ENCODE peak calls at places on chromosomes 16 and 17, in ten cellular contexts. A is IMR-90, C is K562, Q is uterus, W is transverse colon, F is upper lobe of left lung, X is A549, T is esophagus squamous epithelium, Y is endothelial cell of umbilical vein, M is HCT116. K is an unnamed sample.

GRCh38 chr16:89952551-89952950 is 4.0 kb downstream of the DEF8 start:
- DNase-seq in C (no peak), M (no peak), A (no peak), W (no peak), Y (no peak), T (no peak), Q (no peak), X (no peak), F (no peak), K (no peak)

GRCh38 chr16:51153275-51153991 is 2.4 kb upstream of the SALL1 start:
- DNase-seq in C (no peak), W (no peak), Q (peak), Y (no peak), T (no peak), F (no peak), X (no peak), M (no peak), A (no peak), K (no peak)

GRCh38 chr17:77366558-77367245 is 225.9 kb downstream of the SEC14L1 start:
- DNase-seq in Q (peak), Y (no peak), W (peak), T (no peak), M (no peak), X (no peak), C (no peak), F (no peak), A (peak), K (no peak)

GRCh38 chr17:76529643-76530488 is 7.6 kb downstream of the CYGB start:
- DNase-seq in W (peak), T (no peak), Y (peak), C (peak), A (peak), M (no peak), Q (peak), F (peak), X (no peak), K (peak)

GRCh38 chr16:5504028-5504758 is 406.6 kb upstream of the EEF2KMT start:
- DNase-seq in Q (no peak), C (no peak), W (no peak), A (no peak), M (no peak), F (no peak), T (no peak), Y (no peak), X (no peak), K (no peak)

GRCh38 chr16:6957676-6958075 is 375.0 kb upstream of the RBFOX1 start:
- DNase-seq in Q (no peak), A (no peak), M (no peak), X (no peak), F (no peak), T (no peak), C (no peak), W (no peak), Y (no peak), K (no peak)

GRCh38 chr16:27439273-27440018 is 37.5 kb downstream of the IL21R start:
- DNase-seq in M (no peak), F (no peak), Q (peak), C (no peak), T (no peak), X (no peak), W (no peak), A (no peak), Y (no peak), K (no peak)

GRCh38 chr17:78227455-78227916 is 3.9 kb upstream of the TMEM235 start:
- DNase-seq in M (no peak), Y (no peak), W (no peak), A (peak), T (no peak), Q (no peak), F (no peak), C (no peak), X (no peak), K (no peak)

GRCh38 chr17:27181935-27182334 is 112.0 kb upstream of the WSB1 start:
- DNase-seq in C (no peak), M (no peak), A (no peak), Y (no peak), Q (no peak), F (no peak), X (no peak), W (no peak), T (no peak), K (no peak)

GRCh38 chr17:75152523-75152922 is 1.8 kb downstream of the JPT1 start:
- DNase-seq in W (no peak), A (peak), X (no peak), Q (no peak), M (no peak), C (no peak), T (no peak), F (no peak), Y (no peak), K (no peak)

GRCh38 chr16:89119161-89119621 is 25.5 kb downstream of the ACSF3 start:
- DNase-seq in X (no peak), W (no peak), C (no peak), Q (no peak), M (no peak), F (no peak), T (no peak), A (no peak), Y (no peak), K (no peak)

GRCh38 chr16:85614338-85615013 is 1.4 kb downstream of the GSE1 start:
- DNase-seq in F (no peak), A (no peak), T (no peak), Q (no peak), W (peak), C (no peak), M (no peak), Y (no peak), X (peak), K (no peak)

GRCh38 chr16:12188674-12189249 is 212.2 kb downstream of the SNX29 start:
- DNase-seq in W (peak), Q (no peak), M (no peak), C (no peak), A (no peak), Y (no peak), F (no peak), X (no peak), T (no peak), K (no peak)

GRCh38 chr16:4257646-4258556 is 14.9 kb downstream of the TFAP4 start:
- DNase-seq in Q (peak), T (no peak), Y (no peak), F (no peak), A (no peak), W (no peak), C (no peak), X (no peak), M (no peak), K (no peak)

GRCh38 chr16:56842133-56842532 is 22.9 kb upstream of the SLC12A3 start:
- DNase-seq in A (no peak), W (no peak), F (no peak), Q (no peak), C (no peak), M (no peak), X (no peak), T (no peak), Y (no peak), K (no peak)

GRCh38 chr16:12518238-12519004 is 285.3 kb downstream of the CPPED1 start:
- DNase-seq in Y (no peak), M (no peak), W (no peak), F (no peak), T (no peak), Q (no peak), C (no peak), X (no peak), A (no peak), K (no peak)

GRCh38 chr16:1305823-1306222 is 3.6 kb upstream of the UBE2I start:
- DNase-seq in Q (no peak), X (no peak), A (no peak), Y (no peak), M (no peak), T (no peak), C (no peak), W (no peak), F (no peak), K (no peak)

GRCh38 chr16:67157106-67157748 is 2.5 kb downstream of the TRADD start:
- DNase-seq in X (no peak), W (no peak), F (no peak), C (no peak), T (no peak), Q (no peak), A (no peak), Y (no peak), M (no peak), K (no peak)

GRCh38 chr16:67151431-67152097 is 766 bp upstream of the B3GNT9 start:
- DNase-seq in A (no peak), C (peak), Y (no peak), Q (no peak), T (no peak), W (no peak), F (no peak), X (peak), M (no peak), K (no peak)

GRCh38 chr16:67156146-67156844 is 3.4 kb downstream of the TRADD start:
- DNase-seq in F (no peak), T (no peak), W (no peak), A (no peak), M (no peak), X (no peak), Y (no peak), C (no peak), Q (no peak), K (no peak)

GRCh38 chr16:67155305-67156145 is 4.2 kb downstream of the TRADD start:
- DNase-seq in W (peak), M (no peak), Y (peak), X (peak), F (peak), Q (peak), T (no peak), C (peak), A (peak), K (no peak)

DNA sequence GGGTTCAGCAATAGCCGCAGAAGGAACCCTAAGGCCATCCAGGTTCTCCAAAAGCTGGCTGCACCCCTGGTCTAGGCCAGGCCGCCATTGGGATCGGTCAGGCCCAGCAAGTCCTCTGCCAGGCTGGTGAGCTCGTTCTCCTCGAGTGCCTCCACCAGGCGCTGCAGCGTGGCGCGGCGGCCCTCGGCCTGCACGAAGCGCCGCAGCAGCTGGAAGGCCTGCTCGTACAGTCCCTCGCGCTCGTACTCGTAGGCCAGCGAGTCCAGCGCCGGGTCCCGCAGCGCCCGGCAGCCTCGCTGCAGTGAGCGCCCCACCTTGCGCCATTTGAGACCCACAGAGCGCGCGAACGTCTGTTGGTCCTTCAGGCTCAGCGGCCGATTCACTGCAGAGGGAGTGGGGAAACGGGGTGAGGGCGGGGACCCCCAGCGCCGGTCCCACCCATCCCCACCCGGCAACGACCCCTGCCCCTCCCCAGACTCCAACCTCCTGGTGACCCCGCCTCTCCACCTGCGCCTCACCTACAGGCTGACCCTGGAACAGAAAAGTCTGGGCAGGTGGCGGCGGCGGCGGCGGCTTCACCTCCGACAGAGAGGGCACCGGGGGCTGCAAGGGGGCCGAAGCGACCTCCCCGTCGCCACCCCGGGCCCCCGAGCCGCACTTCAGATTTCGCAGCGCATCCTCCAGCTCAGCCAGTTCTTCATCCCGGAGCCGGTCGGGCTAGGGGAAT is 3.9 kb upstream of the B3GNT9 start:
- DNase-seq in W (no peak), Y (no peak), X (no peak), Q (no peak), C (no peak), T (no peak), A (no peak), F (no peak), M (no peak), K (no peak)
- TF ChIP-seq POLR2A in W (no peak), Y (no peak), X (no peak), Q (no peak), C (no peak), T (no peak), A (no peak), F (no peak), M (no peak), K (no peak)

GRCh38 chr16:53378138-53378537 is 56.1 kb upstream of the RBL2 start:
- DNase-seq in C (no peak), A (no peak), X (no peak), W (no peak), Y (no peak), T (no peak), F (no peak), M (no peak), Q (no peak), K (no peak)
- TF ChIP-seq POLR2A in C (no peak), A (no peak), X (no peak), W (no peak), Y (no peak), T (no peak), F (no peak), M (no peak), Q (no peak), K (no peak)

DNA sequence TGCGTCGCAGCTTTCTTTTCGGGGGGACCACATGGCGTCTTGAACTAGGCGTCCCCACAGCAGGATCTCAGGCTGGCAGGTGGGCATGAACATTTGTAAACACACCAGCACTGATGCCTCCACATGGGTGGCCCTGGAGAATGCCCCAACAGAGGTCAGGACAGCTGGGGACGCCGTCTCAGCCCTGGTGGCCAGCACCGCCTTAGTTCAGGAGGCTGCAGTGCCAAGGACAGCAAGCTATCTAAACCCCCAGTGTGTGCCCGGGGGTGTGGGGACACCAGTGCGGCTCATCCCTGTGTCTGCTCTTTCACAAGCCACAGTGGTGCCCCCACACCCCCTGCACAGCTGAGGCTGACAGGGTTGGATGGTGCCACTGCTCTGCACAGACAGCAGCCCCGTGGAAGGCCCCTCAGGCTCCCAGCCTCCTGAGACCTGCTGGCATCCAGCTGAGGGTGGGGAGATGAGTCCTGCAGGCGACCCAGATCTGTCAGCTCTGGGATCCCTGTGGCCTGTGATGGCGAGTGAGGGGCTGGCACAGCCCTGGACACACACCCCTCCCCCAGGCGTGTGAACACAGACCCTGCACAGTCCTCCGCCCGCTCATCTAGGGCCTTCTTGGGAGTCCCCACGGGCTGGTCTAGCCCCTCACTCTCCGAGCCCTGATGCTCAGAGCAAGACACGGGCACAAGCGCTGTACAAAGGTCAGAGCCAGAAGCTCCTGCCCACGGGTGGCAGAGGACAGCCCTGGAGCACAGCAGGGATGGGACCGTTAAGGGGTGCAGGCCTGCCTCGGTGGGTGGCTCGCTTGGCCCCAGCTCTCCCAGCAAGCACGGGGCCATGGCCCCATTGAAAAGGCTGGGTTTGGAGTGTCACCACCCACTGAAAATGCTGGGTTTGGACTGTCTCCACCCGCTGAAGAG is 10.7 kb downstream of the FSCN2 start:
- DNase-seq in F (no peak), M (no peak), A (no peak), X (no peak), T (no peak), Q (no peak), C (no peak), Y (no peak), W (no peak), K (no peak)
- TF ChIP-seq POLR2A in F (no peak), M (no peak), A (no peak), X (no peak), T (no peak), Q (no peak), C (no peak), Y (no peak), W (no peak), K (no peak)

DNA sequence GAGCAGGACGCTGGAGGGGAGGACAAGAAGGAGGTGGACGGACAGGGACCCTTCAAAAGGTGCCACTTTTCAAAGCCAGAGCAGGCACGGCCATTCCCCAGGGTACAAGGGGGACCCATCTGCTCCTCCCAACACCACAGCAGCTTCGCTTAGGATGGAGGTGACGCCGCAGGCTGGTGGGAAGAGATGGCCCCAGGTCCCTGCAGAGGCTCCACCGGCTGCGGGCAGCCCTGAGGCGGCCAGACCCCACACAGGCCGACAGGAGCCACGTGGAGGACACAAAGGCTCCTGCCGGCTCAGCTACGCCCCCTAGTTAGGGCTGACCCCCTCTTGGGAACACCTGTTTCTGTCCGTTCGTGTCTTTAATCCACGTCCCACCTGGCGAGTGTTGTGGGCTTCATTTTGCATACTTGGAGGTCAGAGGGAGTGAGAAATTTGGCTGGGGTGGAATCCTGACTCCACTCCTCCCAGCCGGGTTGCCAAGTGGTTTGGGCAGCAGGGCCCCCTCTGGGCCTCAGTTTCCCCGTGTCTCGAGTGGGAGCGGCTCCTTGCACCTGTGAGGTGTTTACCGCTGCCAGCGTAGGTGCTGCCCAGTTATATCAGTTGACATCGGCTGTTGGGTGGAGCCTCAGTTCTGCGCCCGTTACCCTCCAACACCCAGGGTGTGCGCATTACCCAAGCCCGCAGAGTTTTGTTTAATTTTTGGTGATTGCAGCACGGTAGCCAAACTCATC is 5.8 kb upstream of the FN3KRP start:
- DNase-seq in X (no peak), W (no peak), Q (no peak), C (peak), F (no peak), A (no peak), T (no peak), M (no peak), Y (no peak), K (no peak)
- TF ChIP-seq POLR2A in X (no peak), W (no peak), Q (no peak), C (no peak), F (no peak), A (no peak), T (no peak), M (no peak), Y (no peak), K (no peak)

DNA sequence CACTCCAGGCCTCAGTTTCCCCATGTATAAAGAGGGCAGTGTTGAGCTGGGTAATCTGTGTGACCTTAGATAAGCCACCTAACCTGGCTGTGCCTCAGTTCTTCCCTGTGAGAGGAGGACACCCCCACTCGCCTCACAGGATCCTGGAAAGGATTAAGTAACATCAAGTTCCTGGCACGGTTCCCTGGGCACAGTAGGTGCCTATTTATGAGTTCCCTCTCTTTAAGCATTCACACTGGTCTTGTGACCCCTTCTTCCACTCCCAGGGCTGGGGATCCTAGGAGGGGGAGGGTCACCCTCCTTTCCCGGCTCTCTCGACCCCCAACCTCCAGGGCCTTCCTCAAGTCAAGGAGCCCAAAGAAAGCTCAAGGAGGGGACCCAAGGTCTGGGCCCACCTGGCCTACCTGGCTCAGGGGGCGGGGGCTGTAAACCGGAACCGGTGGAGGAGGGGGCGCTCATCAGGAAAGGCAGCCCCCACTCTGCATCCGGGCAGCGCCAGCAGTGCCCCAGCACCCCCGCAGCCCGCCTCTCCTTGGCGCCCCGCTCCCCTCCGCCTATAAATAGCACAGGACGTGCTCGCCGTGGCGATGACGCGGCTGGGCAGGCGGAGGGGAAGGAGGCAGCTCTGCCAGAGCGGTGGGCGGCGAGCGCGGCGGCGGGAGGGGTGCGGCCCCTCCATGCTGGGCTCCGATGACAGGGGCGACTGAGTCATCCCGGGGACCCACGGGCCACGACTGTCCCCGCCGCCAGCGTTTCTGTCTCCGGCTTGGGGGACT is 9.4 kb downstream of the RPL19 start:
- DNase-seq in M (no peak), W (peak), X (no peak), T (no peak), Q (peak), F (peak), A (peak), C (peak), Y (peak), K (no peak)
- TF ChIP-seq POLR2A in M (no peak), W (no peak), X (no peak), T (no peak), Q (peak), F (no peak), A (peak), C (no peak), Y (no peak), K (no peak)

K was measured in breast epithelium.